ENCODE peak calls at places on chromosomes 2 and 18, in nine cellular contexts. I is GM19239; P is astrocyte of the spinal cord; M is activated T-cell treated with anti-CD3 and anti-CD28 coated beads, Interleukin-2, amount 50 U/mL, for 4 hours; L is HFFc6; V is SHP77; Z is NCI-H2029; W is right cardiac atrium; B is stimulated activated CD8-positive, alpha-beta memory T cell treated with anti-CD3 and anti-CD28 coated beads, Interleukin-2, amount 100 ng/mL, for 48 hours. F is an unnamed sample.

GRCh38 chr2:205734436-205734835 is 52.1 kb downstream of the NRP2 start:
- DNase-seq in I (no peak), P (peak; percentile 88), M (no peak), L (peak; percentile 74), V (no peak), Z (no peak), W (peak; percentile 70), B (no peak), F (peak; percentile 62)

GRCh38 chr18:70400473-70400872 is 111.6 kb downstream of the SOCS6 start:
- DNase-seq in I (no peak), P (no peak), M (no peak), L (no peak), V (no peak), Z (no peak), W (no peak), B (no peak), F (no peak)

GRCh38 chr2:160293401-160293911 is 93.4 kb upstream of the ITGB6 start:
- DNase-seq in I (no peak), P (peak; percentile 83), M (no peak), L (peak; percentile 96), V (no peak), Z (no peak), W (no peak), B (no peak), F (no peak)

GRCh38 chr2:197145471-197146056 is 165.0 kb downstream of the ANKRD44 start:
- DNase-seq in I (peak; percentile 31), P (no peak), M (no peak), L (no peak), V (no peak), Z (peak; percentile 80), W (no peak), B (no peak), F (no peak)

GRCh38 chr18:72235422-72235821 is 308.7 kb downstream of the CBLN2 start:
- DNase-seq in I (no peak), P (no peak), M (no peak), L (no peak), V (peak; percentile 42), Z (no peak), W (no peak), B (no peak), F (peak; percentile 33)

GRCh38 chr2:26114144-26114543 is 58.7 kb upstream of the GAREM2 start:
- DNase-seq in I (no peak), P (no peak), M (no peak), L (no peak), V (no peak), Z (no peak), W (no peak), B (no peak), F (no peak)

GRCh38 chr2:97851172-97851571 is 137.8 kb downstream of the ZAP70 start:
- DNase-seq in I (no peak), P (no peak), M (no peak), L (no peak), V (no peak), Z (no peak), W (no peak), B (no peak), F (no peak)

GRCh38 chr18:159037-159652 is 788 bp downstream of the USP14 start:
- DNase-seq in I (peak; percentile 5), P (no peak), M (no peak), L (peak; percentile 36), V (no peak), Z (no peak), W (no peak), B (no peak), F (no peak)

GRCh38 chr2:22554453-22554852 is 830.5 kb upstream of the KLHL29 start:
- DNase-seq in I (no peak), P (no peak), M (no peak), L (no peak), V (no peak), Z (no peak), W (no peak), B (no peak), F (no peak)

GRCh38 chr2:33441235-33441810 is 35.1 kb upstream of the RASGRP3 start:
- DNase-seq in I (peak; percentile 28), P (peak; percentile 75), M (peak; percentile 36), L (peak; percentile 77), V (peak; percentile 53), Z (peak; percentile 39), W (peak; percentile 71), B (no peak), F (peak; percentile 65)

GRCh38 chr2:98313512-98314250 is 32.6 kb upstream of the CNGA3 start:
- DNase-seq in I (no peak), P (no peak), M (no peak), L (no peak), V (no peak), Z (no peak), W (no peak), B (no peak), F (no peak)

GRCh38 chr2:45651415-45652089 is at the start of gene PRKCE:
- DNase-seq in I (no peak), P (peak; percentile 29), M (peak; percentile 47), L (no peak), V (no peak), Z (no peak), W (peak; percentile 80), B (peak; percentile 17), F (peak; percentile 39)

GRCh38 chr2:45312275-45312674 is 298.8 kb downstream of the SRBD1 start:
- DNase-seq in I (no peak), P (no peak), M (no peak), L (no peak), V (no peak), Z (no peak), W (no peak), B (no peak), F (no peak)

GRCh38 chr18:11726556-11726955 is 37.5 kb downstream of the GNAL start:
- DNase-seq in I (no peak), P (no peak), M (no peak), L (no peak), V (no peak), Z (no peak), W (no peak), B (no peak), F (no peak)

GRCh38 chr2:117071556-117072102 is 742.9 kb upstream of the DDX18 start:
- DNase-seq in I (no peak), P (no peak), M (no peak), L (no peak), V (no peak), Z (no peak), W (no peak), B (no peak), F (no peak)

GRCh38 chr2:145049475-145049874 is 529.6 kb upstream of the ZEB2 start:
- DNase-seq in I (no peak), P (no peak), M (no peak), L (no peak), V (no peak), Z (no peak), W (no peak), B (no peak), F (no peak)

GRCh38 chr18:50218432-50219197 is 23.7 kb upstream of the MYO5B start:
- DNase-seq in I (peak; percentile 37), P (peak; percentile 3), M (peak; percentile 14), L (no peak), V (peak; percentile 3), Z (no peak), W (no peak), B (no peak), F (peak; percentile 45)

GRCh38 chr2:64273524-64274398 is 129.5 kb upstream of the PELI1 start:
- DNase-seq in I (no peak), P (peak; percentile 87), M (no peak), L (peak; percentile 91), V (no peak), Z (peak; percentile 76), W (no peak), B (no peak), F (no peak)

GRCh38 chr2:85662899-85663683 is 4.9 kb downstream of the SFTPB start:
- DNase-seq in I (no peak), P (peak; percentile 89), M (no peak), L (peak; percentile 92), V (no peak), Z (no peak), W (no peak), B (no peak), F (no peak)

GRCh38 chr2:168455692-168456525 is at the start of gene CERS6:
- DNase-seq in I (peak; percentile 87), P (peak; percentile 95), M (peak; percentile 79), L (peak; percentile 94), V (peak; percentile 72), Z (peak; percentile 86), W (peak; percentile 99), B (peak; percentile 82), F (peak; percentile 92)

GRCh38 chr2:202187570-202187969 is 50.8 kb downstream of the SUMO1 start:
- DNase-seq in I (no peak), P (no peak), M (no peak), L (no peak), V (no peak), Z (no peak), W (no peak), B (no peak), F (no peak)

GRCh38 chr2:234025475-234025874 is 25.0 kb upstream of the SPP2 start:
- DNase-seq in I (peak; percentile 36), P (no peak), M (no peak), L (no peak), V (no peak), Z (no peak), W (no peak), B (no peak), F (no peak)